ENCODE peak calls at places on chromosomes 7 and 10, in eight cellular contexts. T is spleen; F is hepatocyte; K is stomach; R is esophagus muscularis mucosa; H is suprapubic skin; Y is CD8-positive, alpha-beta T cell; D is fibroblast of lung. L is an unnamed sample.
A peak's percentile ranks its signal among the peaks of the same experiment; 100 is the strongest.

GRCh38 chr7:3649250-3649649 is 348.2 kb downstream of the SDK1 start:
- DNase-seq in T (no peak), F (no peak), K (no peak), R (no peak), H (no peak), Y (no peak), D (peak; percentile 20), L (no peak)

GRCh38 chr10:58981846-58982245 is 194.6 kb upstream of the PHYHIPL start:
- DNase-seq in T (no peak), F (no peak), K (no peak), R (peak; percentile 37), H (no peak), Y (no peak), D (no peak), L (no peak)

GRCh38 chr10:65273063-65273462 is 1652.8 kb upstream of the LRRTM3 start:
- DNase-seq in T (no peak), F (no peak), K (no peak), R (no peak), H (no peak), Y (no peak), D (no peak), L (no peak)

GRCh38 chr7:2225830-2226229 is 6.9 kb downstream of the MAD1L1 start:
- DNase-seq in T (no peak), F (no peak), K (no peak), R (no peak), H (no peak), Y (no peak), D (no peak), L (no peak)

GRCh38 chr7:131076711-131077170 is 250.9 kb upstream of the MKLN1 start:
- DNase-seq in T (no peak), F (peak; percentile 54), K (no peak), R (no peak), H (no peak), Y (no peak), D (peak; percentile 27), L (no peak)

GRCh38 chr7:2631924-2632716 is at the start of gene TTYH3:
- DNase-seq in T (peak; percentile 94), F (no peak), K (no peak), R (no peak), H (no peak), Y (no peak), D (no peak), L (no peak)

GRCh38 chr10:121516483-121516882 is 81.8 kb downstream of the FGFR2 start:
- DNase-seq in T (no peak), F (no peak), K (no peak), R (no peak), H (no peak), Y (no peak), D (no peak), L (no peak)

GRCh38 chr7:141073641-141074161 is at the start of gene TMEM178B:
- DNase-seq in T (no peak), F (peak; percentile 8), K (no peak), R (no peak), H (no peak), Y (no peak), D (no peak), L (no peak)

GRCh38 chr10:102230264-102230860 is 4.3 kb downstream of the ELOVL3 start:
- DNase-seq in T (peak; percentile 82), F (peak; percentile 69), K (peak; percentile 60), R (no peak), H (no peak), Y (peak; percentile 5), D (peak; percentile 65), L (peak; percentile 48)

GRCh38 chr7:6628045-6628444 is 9.1 kb upstream of the ZNF316 start:
- DNase-seq in T (no peak), F (no peak), K (no peak), R (no peak), H (no peak), Y (no peak), D (no peak), L (no peak)

GRCh38 chr7:141695803-141696289 is 6.1 kb downstream of the DENND11 start:
- DNase-seq in T (no peak), F (no peak), K (peak; percentile 85), R (no peak), H (no peak), Y (no peak), D (no peak), L (no peak)

GRCh38 chr10:707456-707855 is 18.0 kb upstream of the DIP2C start:
- DNase-seq in T (no peak), F (no peak), K (no peak), R (no peak), H (no peak), Y (no peak), D (no peak), L (no peak)

GRCh38 chr10:8060010-8060703 is 5.7 kb downstream of the GATA3 start:
- DNase-seq in T (no peak), F (peak; percentile 19), K (no peak), R (no peak), H (no peak), Y (peak; percentile 43), D (no peak), L (peak; percentile 72)

GRCh38 chr10:8059191-8059936 is 4.9 kb downstream of the GATA3 start:
- DNase-seq in T (no peak), F (no peak), K (no peak), R (no peak), H (no peak), Y (no peak), D (no peak), L (peak; percentile 49)

GRCh38 chr10:8061274-8062211 is 7.1 kb downstream of the GATA3 start:
- DNase-seq in T (no peak), F (no peak), K (no peak), R (no peak), H (no peak), Y (peak; percentile 44), D (no peak), L (peak; percentile 60)

GRCh38 chr10:8058274-8059111 is 4.0 kb downstream of the GATA3 start:
- DNase-seq in T (no peak), F (no peak), K (no peak), R (no peak), H (no peak), Y (no peak), D (no peak), L (no peak)

DNA sequence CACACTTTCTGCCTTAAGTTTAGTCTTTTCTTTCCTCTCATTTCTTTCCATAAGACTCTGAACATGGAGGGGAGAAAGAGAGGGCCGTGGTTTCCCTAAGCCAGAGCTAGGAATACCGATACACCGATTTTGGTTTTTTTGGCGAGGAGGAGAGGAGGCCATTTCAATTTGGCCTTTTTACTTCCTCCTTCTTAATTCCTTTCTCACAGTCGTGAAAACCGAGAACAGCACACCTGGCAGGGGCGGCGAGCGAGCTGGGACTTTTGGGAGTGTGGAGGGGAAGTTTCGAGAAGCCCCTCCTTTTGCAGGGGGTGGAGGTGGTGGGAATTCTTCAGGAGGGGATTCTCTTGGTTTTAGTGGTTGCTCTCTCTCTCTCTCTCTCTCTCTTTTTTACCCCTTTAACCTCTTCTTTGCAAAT is 6.2 kb downstream of the GATA3 start:
- DNase-seq in T (no peak), F (no peak), K (no peak), R (no peak), H (no peak), Y (no peak), D (no peak), L (no peak)
- H3K4me1 ChIP-seq in T (peaks cover 70% of the 10 kb centered on the region), F (peaks cover 11% of the 10 kb centered on the region), K (no peaks in the 10 kb centered on the region), R (no peaks in the 10 kb centered on the region), H (peaks cover 47% of the 10 kb centered on the region), Y (peaks cover 64% of the 10 kb centered on the region), D (no peaks in the 10 kb centered on the region), L (peaks cover 67% of the 10 kb centered on the region)

DNA sequence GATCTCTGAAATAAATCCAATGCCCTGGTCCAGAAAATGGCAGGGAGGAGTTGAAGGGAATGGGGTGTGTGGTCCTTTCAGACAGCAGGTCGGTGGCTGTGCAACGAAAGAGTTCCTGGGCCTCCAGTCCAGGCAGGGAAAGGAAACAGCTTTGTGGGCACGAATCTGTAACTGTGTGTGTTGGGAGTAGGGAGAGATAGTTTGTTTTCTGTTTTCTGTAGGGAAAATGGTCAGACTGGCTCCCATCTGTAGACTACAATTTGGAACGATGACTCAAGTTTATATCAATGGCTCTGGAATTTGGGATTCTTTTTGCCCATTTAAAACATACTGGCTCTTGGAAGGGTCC is 2.6 kb upstream of the HOXA9 start:
- DNase-seq in T (peak; percentile 3), F (no peak), K (no peak), R (no peak), H (no peak), Y (no peak), D (no peak), L (no peak)
- H3K27ac ChIP-seq in T (no peak overlapping the region), F (peak overlapping the region; percentile 96), K (no peak overlapping the region), R (no peak overlapping the region), H (peak overlapping the region; percentile 97), Y (no peak overlapping the region), D (no peak overlapping the region), L (no peak overlapping the region)

DNA sequence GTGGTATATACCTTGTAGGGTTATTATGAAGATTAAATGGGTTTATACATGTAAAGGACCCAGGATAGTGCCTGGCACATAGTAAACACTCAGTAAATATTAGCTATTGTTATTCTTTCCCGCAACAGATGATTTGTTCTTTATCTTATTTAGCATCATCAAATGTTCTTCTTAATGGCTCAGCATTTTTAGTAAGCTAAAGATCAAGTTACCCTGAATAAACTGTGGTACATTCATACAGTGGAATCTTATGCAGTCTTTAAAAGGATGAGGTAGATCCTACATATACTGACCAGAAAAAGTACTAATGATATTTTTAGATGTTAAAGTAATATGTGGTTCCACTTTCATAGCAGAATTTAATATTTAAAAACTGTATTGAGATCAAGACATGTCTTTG is 65.4 kb downstream of the ST7 start:
- DNase-seq in T (no peak), F (no peak), K (no peak), R (no peak), H (no peak), Y (no peak), D (no peak), L (no peak)
- H3K4me1 ChIP-seq in T (peaks cover 25% of the 10 kb centered on the region), F (peaks cover 9% of the 10 kb centered on the region), K (no peaks in the 10 kb centered on the region), R (peaks cover 32% of the 10 kb centered on the region), H (peaks cover 21% of the 10 kb centered on the region), Y (peaks cover 3% of the 10 kb centered on the region), D (peaks cover 8% of the 10 kb centered on the region), L (no peaks in the 10 kb centered on the region)

DNA sequence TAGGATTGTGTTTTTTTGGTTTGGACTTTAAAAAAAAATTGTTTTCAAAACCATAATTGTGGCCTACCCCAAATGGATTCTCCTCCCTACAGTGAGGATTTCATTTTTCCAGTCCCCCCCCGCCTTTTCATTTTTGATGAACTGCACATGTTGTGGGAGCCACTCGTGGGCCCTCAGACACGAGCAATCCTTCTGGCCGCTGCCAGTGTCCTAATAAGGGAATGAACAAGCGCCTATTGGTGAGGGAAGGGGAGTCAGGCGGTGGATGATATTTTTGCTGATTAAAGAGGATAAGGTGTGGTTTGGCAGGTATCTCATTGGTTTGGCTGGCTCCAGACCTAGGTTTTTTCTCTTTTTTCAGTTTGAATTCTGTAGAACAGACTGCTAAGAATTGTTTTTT is 78.7 kb upstream of the AGBL3 start:
- DNase-seq in T (no peak), F (no peak), K (no peak), R (peak; percentile 87), H (no peak), Y (no peak), D (no peak), L (no peak)
- H3K27ac ChIP-seq in T (no peak overlapping the region), F (peak overlapping the region; percentile 30), K (peak overlapping the region; percentile 22), R (peak overlapping the region; percentile 80), H (no peak overlapping the region), Y (no peak overlapping the region), D (peak overlapping the region; percentile 31), L (no peak overlapping the region)

GRCh38 chr10:14598809-14599764 is 175.6 kb downstream of the FAM107B start:
- DNase-seq in T (no peak), F (no peak), K (peak; percentile 48), R (no peak), H (no peak), Y (no peak), D (no peak), L (no peak)
- H3K4me1 ChIP-seq in T (peaks cover 55% of the 10 kb centered on the region), F (peaks cover 10% of the 10 kb centered on the region), K (peaks cover 47% of the 10 kb centered on the region), R (no peaks in the 10 kb centered on the region), H (peaks cover 24% of the 10 kb centered on the region), Y (peaks cover 64% of the 10 kb centered on the region), D (peaks cover 6% of the 10 kb centered on the region), L (peaks cover 42% of the 10 kb centered on the region)

GRCh38 chr7:27150568-27151340 is 1.6 kb downstream of the HOXA3 start:
- DNase-seq in T (peak; percentile 93), F (peak; percentile 91), K (peak; percentile 60), R (no peak), H (peak; percentile 90), Y (peak; percentile 46), D (peak; percentile 87), L (peak; percentile 61)
- H3K27ac ChIP-seq in T (peak overlapping the region; percentile 60), F (no peak overlapping the region), K (peak overlapping the region; percentile 93), R (peak overlapping the region; percentile 21), H (peak overlapping the region; percentile 97), Y (no peak overlapping the region), D (peak overlapping the region; percentile 81), L (no peak overlapping the region)